ENCODE peak calls at places on chromosome 21, in four cellular contexts. U, R, V and S are unnamed samples.
A peak's percentile ranks its signal among the peaks of the same experiment; 100 is the strongest.

GRCh38 chr21:35226960-35227741 is 178.0 kb upstream of the RUNX1 start:
- DNase-seq in V (peak; percentile 74), R (no peak), U (no peak), S (no peak)

GRCh38 chr21:31395268-31395667 is 51.2 kb upstream of the TIAM1 start:
- DNase-seq in U (no peak), R (no peak), V (no peak), S (no peak)

GRCh38 chr21:36584980-36585940 is 105.3 kb upstream of the CLDN14 start:
- DNase-seq in U (no peak), V (no peak), R (no peak), S (no peak)

GRCh38 chr21:36798461-36798860 is 99.5 kb downstream of the SIM2 start:
- DNase-seq in R (no peak), U (no peak), V (no peak), S (no peak)

GRCh38 chr21:44350773-44351481 is 2.5 kb upstream of the TRPM2 start:
- DNase-seq in U (no peak), R (no peak), V (no peak), S (no peak)

GRCh38 chr21:37338671-37339526 is 27.7 kb upstream of the DYRK1A start:
- DNase-seq in U (peak; percentile 71), R (no peak), V (no peak), S (no peak)

GRCh38 chr21:16476056-16476850 is 746.5 kb downstream of the USP25 start:
- DNase-seq in U (no peak), V (no peak), R (no peak), S (no peak)

GRCh38 chr21:29477941-29478340 is 179.2 kb downstream of the BACH1 start:
- DNase-seq in R (no peak), V (no peak), U (no peak), S (peak; percentile 17)

GRCh38 chr21:42475526-42476492 is 20.2 kb downstream of the RSPH1 start:
- DNase-seq in V (no peak), U (no peak), R (no peak), S (no peak)

GRCh38 chr21:43696214-43696613 is 22.7 kb upstream of the PDXK start:
- DNase-seq in R (no peak), U (no peak), V (no peak), S (no peak)

DNA sequence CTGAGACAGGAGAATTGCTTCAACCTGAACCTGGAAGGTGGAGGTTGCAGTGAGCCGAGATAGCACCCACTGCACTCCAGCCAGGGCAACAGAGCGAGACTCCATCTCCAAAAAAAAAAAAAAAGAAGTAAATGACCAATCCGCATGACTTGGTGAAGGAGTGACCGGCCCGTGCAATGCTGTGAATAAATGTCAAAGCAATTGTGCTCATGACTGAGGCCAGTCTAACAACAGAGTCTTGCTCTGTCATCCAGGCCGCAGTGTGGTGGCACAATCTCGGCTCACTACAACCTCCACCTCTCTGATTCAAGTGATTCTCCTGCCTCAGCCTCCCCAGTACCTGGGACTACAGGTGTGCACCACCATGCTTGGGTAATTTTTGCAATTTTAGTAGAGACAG is 27.8 kb upstream of the SLC19A1 start:
- DNase-seq in V (no peak), R (no peak), U (no peak), S (no peak)
- TF ChIP-seq SPI1 in V (no peak), R (no peak), U (no peak), S (no peak)

GRCh38 chr21:41460578-41461527 is 34.8 kb downstream of the MX1 start:
- DNase-seq in R (peak; percentile 62), U (peak; percentile 56), V (no peak), S (peak; percentile 15)
- TF ChIP-seq SPI1 in R (no peak), U (no peak), V (no peak), S (no peak)

DNA sequence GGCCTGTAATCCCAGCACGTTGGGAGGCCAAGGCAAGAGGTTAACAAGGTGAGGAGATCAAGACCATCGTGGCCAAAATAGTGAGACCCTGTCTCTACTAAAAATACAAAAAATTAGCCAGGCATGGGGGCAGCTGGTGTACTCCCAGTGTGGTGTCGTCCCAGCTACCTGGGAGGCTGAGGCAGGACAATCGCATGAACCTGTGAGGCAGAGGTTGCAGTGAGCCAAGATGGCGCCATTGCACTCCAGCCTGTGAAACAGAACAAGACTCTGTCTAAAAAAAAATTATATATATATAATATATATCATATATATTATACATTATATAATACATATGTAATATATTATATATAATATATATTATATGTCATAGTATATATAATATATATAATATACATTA is 249.2 kb upstream of the TPTE start:
- DNase-seq in R (no peak), U (no peak), V (no peak), S (no peak)
- TF ChIP-seq SPI1 in R (no peak), U (no peak), V (no peak), S (no peak)

GRCh38 chr21:34185051-34185750 is 111.8 kb downstream of the MRPS6 start:
- DNase-seq in V (no peak), R (no peak), U (no peak), S (no peak)

GRCh38 chr21:34190576-34191301 is 117.4 kb downstream of the MRPS6 start:
- DNase-seq in R (no peak), U (peak; percentile 58), V (no peak), S (no peak)

GRCh38 chr21:34186119-34186719 is 112.8 kb downstream of the MRPS6 start:
- DNase-seq in V (no peak), U (peak; percentile 56), R (no peak), S (no peak)

GRCh38 chr21:34189506-34189905 is 116.1 kb downstream of the MRPS6 start:
- DNase-seq in R (no peak), V (no peak), U (no peak), S (peak; percentile 67)

DNA sequence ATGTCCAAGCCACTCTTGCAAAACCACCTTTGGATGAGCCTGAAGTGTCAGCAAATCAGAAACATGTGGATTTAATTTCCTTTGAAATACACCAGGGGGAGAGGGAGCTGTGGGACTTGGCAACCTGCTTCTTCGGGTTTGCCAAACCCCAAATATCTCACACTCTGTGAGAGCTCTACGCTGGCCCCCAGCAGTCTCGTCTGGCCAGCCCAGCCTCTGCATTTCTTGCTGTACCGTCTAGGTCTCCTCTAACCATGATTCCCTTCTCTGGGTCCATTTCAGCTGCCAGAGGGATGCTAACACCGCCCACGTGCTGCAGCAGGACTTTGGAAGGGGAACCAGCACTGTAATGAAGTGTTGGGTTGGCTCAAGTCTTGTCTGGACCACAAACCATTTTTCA is 114.6 kb downstream of the MRPS6 start:
- DNase-seq in V (no peak), R (no peak), U (no peak), S (no peak)
- TF ChIP-seq SPI1 in V (no peak), R (no peak), U (no peak), S (no peak)

DNA sequence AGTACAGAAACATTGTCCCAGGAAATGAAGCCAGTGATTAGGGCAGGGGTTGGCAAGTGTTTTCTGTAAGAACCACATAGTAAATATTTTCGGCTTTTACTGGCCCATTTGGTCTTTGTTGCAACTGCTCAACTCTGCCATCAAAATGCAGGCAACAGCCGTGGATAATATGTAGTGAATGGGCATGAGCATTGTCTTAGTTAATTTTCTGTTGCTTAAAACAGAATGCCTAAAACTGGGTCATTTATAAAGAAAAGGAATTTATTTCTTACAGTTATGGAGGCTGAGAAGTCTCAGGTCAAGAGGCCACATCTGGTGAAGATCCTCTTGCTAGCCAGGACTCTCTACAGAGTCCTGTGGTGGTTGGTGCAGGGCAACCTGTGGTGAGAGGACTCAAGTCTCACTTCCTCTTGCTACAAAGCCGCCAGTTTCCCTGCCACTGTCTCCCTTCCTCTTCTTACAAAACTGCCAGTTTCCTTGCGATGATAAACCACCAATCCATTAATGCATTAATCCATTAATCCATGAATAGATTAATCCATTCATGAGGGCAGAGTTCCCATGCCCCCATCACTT is 166.4 kb downstream of the PSMG1 start:
- DNase-seq in V (peak; percentile 23), U (no peak), R (peak; percentile 47), S (peak; percentile 87)
- TF ChIP-seq SPI1 in V (peak; percentile 95), U (no peak), R (peak; percentile 96), S (peak; percentile 96)

DNA sequence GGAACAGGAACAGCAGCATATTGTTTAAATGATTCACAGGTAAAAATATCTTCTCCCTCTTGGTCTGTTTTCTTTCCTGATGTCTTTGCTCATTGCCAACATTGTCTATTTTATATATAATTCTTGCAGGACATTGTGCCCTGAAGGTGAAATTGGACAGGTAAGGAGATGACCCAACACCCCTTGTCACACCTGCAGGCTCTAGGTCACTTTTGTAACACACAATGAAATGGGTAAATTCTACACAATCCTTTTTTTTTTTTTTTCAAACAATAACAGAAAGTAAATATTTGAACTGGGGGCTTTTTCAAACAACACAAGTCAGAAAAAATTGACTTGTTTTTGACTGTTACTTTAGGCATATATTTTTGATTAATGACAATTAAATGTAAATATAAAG is 62.9 kb upstream of the ERG start:
- DNase-seq in R (no peak), U (no peak), V (no peak), S (no peak)
- TF ChIP-seq SPI1 in R (no peak), U (no peak), V (no peak), S (no peak)